ENCODE peak calls at places on chromosomes 3 and 15, in nine cellular contexts. One of them, this sample, is unnamed.

GRCh38 chr3:10387881-10388621 is 67.1 kb upstream of the SEC13 start:
- DNase-seq in Panc1: no peak
- DNase-seq in mucosa of descending colon: no peak
- DNase-seq in ascending aorta: no peak
- DNase-seq in IMR-90: peak; percentile 15
- DNase-seq in A673: no peak
- DNase-seq in right atrium auricular region: no peak
- DNase-seq in CD8-positive, alpha-beta T cell: no peak
- DNase-seq in heart right ventricle: no peak
- DNase-seq in this sample: no peak

GRCh38 chr3:150292891-150293290 is 115.2 kb upstream of the TSC22D2 start:
- DNase-seq in Panc1: no peak
- DNase-seq in mucosa of descending colon: no peak
- DNase-seq in ascending aorta: no peak
- DNase-seq in IMR-90: peak; percentile 92
- DNase-seq in A673: no peak
- DNase-seq in right atrium auricular region: no peak
- DNase-seq in CD8-positive, alpha-beta T cell: no peak
- DNase-seq in heart right ventricle: no peak
- DNase-seq in this sample: no peak

GRCh38 chr3:108008931-108009635 is 81.7 kb downstream of the CD47 start:
- DNase-seq in Panc1: no peak
- DNase-seq in mucosa of descending colon: no peak
- DNase-seq in ascending aorta: no peak
- DNase-seq in IMR-90: peak; percentile 92
- DNase-seq in A673: no peak
- DNase-seq in right atrium auricular region: no peak
- DNase-seq in CD8-positive, alpha-beta T cell: no peak
- DNase-seq in heart right ventricle: no peak
- DNase-seq in this sample: no peak

GRCh38 chr3:15300318-15301078 is 31.9 kb downstream of the SH3BP5 start:
- DNase-seq in Panc1: peak; percentile 17
- DNase-seq in mucosa of descending colon: no peak
- DNase-seq in ascending aorta: no peak
- DNase-seq in IMR-90: peak; percentile 74
- DNase-seq in A673: peak; percentile 36
- DNase-seq in right atrium auricular region: peak; percentile 80
- DNase-seq in CD8-positive, alpha-beta T cell: no peak
- DNase-seq in heart right ventricle: no peak
- DNase-seq in this sample: peak; percentile 13

GRCh38 chr3:133393204-133393603 is 6.7 kb upstream of the BFSP2 start:
- DNase-seq in Panc1: no peak
- DNase-seq in mucosa of descending colon: no peak
- DNase-seq in ascending aorta: no peak
- DNase-seq in IMR-90: no peak
- DNase-seq in A673: no peak
- DNase-seq in right atrium auricular region: no peak
- DNase-seq in CD8-positive, alpha-beta T cell: no peak
- DNase-seq in heart right ventricle: no peak
- DNase-seq in this sample: no peak

GRCh38 chr3:117302448-117302847 is 592.9 kb downstream of the TUSC7 start:
- DNase-seq in Panc1: no peak
- DNase-seq in mucosa of descending colon: no peak
- DNase-seq in ascending aorta: no peak
- DNase-seq in IMR-90: peak; percentile 4
- DNase-seq in A673: no peak
- DNase-seq in right atrium auricular region: no peak
- DNase-seq in CD8-positive, alpha-beta T cell: no peak
- DNase-seq in heart right ventricle: no peak
- DNase-seq in this sample: no peak

GRCh38 chr3:88408935-88409334 is 259.2 kb downstream of the C3orf38 start:
- DNase-seq in Panc1: no peak
- DNase-seq in mucosa of descending colon: no peak
- DNase-seq in ascending aorta: no peak
- DNase-seq in IMR-90: no peak
- DNase-seq in A673: peak; percentile 55
- DNase-seq in right atrium auricular region: no peak
- DNase-seq in CD8-positive, alpha-beta T cell: no peak
- DNase-seq in heart right ventricle: no peak
- DNase-seq in this sample: no peak

GRCh38 chr15:76439542-76439941 is 103.0 kb downstream of the ISL2 start:
- DNase-seq in Panc1: no peak
- DNase-seq in mucosa of descending colon: no peak
- DNase-seq in ascending aorta: no peak
- DNase-seq in IMR-90: no peak
- DNase-seq in A673: no peak
- DNase-seq in right atrium auricular region: no peak
- DNase-seq in CD8-positive, alpha-beta T cell: no peak
- DNase-seq in heart right ventricle: no peak
- DNase-seq in this sample: no peak

GRCh38 chr3:179732661-179733348 is 80.0 kb downstream of the USP13 start:
- DNase-seq in Panc1: no peak
- DNase-seq in mucosa of descending colon: no peak
- DNase-seq in ascending aorta: no peak
- DNase-seq in IMR-90: no peak
- DNase-seq in A673: no peak
- DNase-seq in right atrium auricular region: peak; percentile 68
- DNase-seq in CD8-positive, alpha-beta T cell: no peak
- DNase-seq in heart right ventricle: peak; percentile 67
- DNase-seq in this sample: no peak

GRCh38 chr3:144636833-144637232 is 665.2 kb downstream of the DIPK2A start:
- DNase-seq in Panc1: no peak
- DNase-seq in mucosa of descending colon: no peak
- DNase-seq in ascending aorta: no peak
- DNase-seq in IMR-90: no peak
- DNase-seq in A673: peak; percentile 29
- DNase-seq in right atrium auricular region: no peak
- DNase-seq in CD8-positive, alpha-beta T cell: no peak
- DNase-seq in heart right ventricle: no peak
- DNase-seq in this sample: peak; percentile 13

GRCh38 chr15:89451846-89452245 is 44.5 kb downstream of the RHCG start:
- DNase-seq in Panc1: no peak
- DNase-seq in mucosa of descending colon: no peak
- DNase-seq in ascending aorta: no peak
- DNase-seq in IMR-90: no peak
- DNase-seq in A673: no peak
- DNase-seq in right atrium auricular region: no peak
- DNase-seq in CD8-positive, alpha-beta T cell: no peak
- DNase-seq in heart right ventricle: no peak
- DNase-seq in this sample: no peak

GRCh38 chr3:59809750-59810444 is 760.1 kb upstream of the CFAP20DC start:
- DNase-seq in Panc1: no peak
- DNase-seq in mucosa of descending colon: no peak
- DNase-seq in ascending aorta: no peak
- DNase-seq in IMR-90: peak; percentile 57
- DNase-seq in A673: peak; percentile 19
- DNase-seq in right atrium auricular region: no peak
- DNase-seq in CD8-positive, alpha-beta T cell: no peak
- DNase-seq in heart right ventricle: no peak
- DNase-seq in this sample: peak; percentile 20

GRCh38 chr3:26350853-26351252 is 271.7 kb upstream of the LRRC3B start:
- DNase-seq in Panc1: no peak
- DNase-seq in mucosa of descending colon: no peak
- DNase-seq in ascending aorta: no peak
- DNase-seq in IMR-90: no peak
- DNase-seq in A673: no peak
- DNase-seq in right atrium auricular region: no peak
- DNase-seq in CD8-positive, alpha-beta T cell: no peak
- DNase-seq in heart right ventricle: no peak
- DNase-seq in this sample: no peak

GRCh38 chr15:38885001-38885400 is 320.4 kb upstream of the RASGRP1 start:
- DNase-seq in Panc1: no peak
- DNase-seq in mucosa of descending colon: no peak
- DNase-seq in ascending aorta: no peak
- DNase-seq in IMR-90: peak; percentile 48
- DNase-seq in A673: no peak
- DNase-seq in right atrium auricular region: no peak
- DNase-seq in CD8-positive, alpha-beta T cell: no peak
- DNase-seq in heart right ventricle: no peak
- DNase-seq in this sample: no peak

GRCh38 chr3:152870027-152870426 is 35.1 kb downstream of the P2RY1 start:
- DNase-seq in Panc1: no peak
- DNase-seq in mucosa of descending colon: no peak
- DNase-seq in ascending aorta: no peak
- DNase-seq in IMR-90: no peak
- DNase-seq in A673: no peak
- DNase-seq in right atrium auricular region: no peak
- DNase-seq in CD8-positive, alpha-beta T cell: no peak
- DNase-seq in heart right ventricle: no peak
- DNase-seq in this sample: no peak

GRCh38 chr15:87816811-87817210 is 439.7 kb downstream of the NTRK3 start:
- DNase-seq in Panc1: peak; percentile 2
- DNase-seq in mucosa of descending colon: no peak
- DNase-seq in ascending aorta: no peak
- DNase-seq in IMR-90: peak; percentile 99
- DNase-seq in A673: no peak
- DNase-seq in right atrium auricular region: no peak
- DNase-seq in CD8-positive, alpha-beta T cell: no peak
- DNase-seq in heart right ventricle: no peak
- DNase-seq in this sample: no peak

GRCh38 chr15:99165956-99166689 is 61.2 kb downstream of the SYNM start:
- DNase-seq in Panc1: no peak
- DNase-seq in mucosa of descending colon: no peak
- DNase-seq in ascending aorta: peak; percentile 38
- DNase-seq in IMR-90: no peak
- DNase-seq in A673: no peak
- DNase-seq in right atrium auricular region: no peak
- DNase-seq in CD8-positive, alpha-beta T cell: no peak
- DNase-seq in heart right ventricle: no peak
- DNase-seq in this sample: no peak

GRCh38 chr3:141302364-141303141 is 65.8 kb upstream of the ZBTB38 start:
- DNase-seq in Panc1: no peak
- DNase-seq in mucosa of descending colon: no peak
- DNase-seq in ascending aorta: no peak
- DNase-seq in IMR-90: peak; percentile 75
- DNase-seq in A673: no peak
- DNase-seq in right atrium auricular region: peak; percentile 64
- DNase-seq in CD8-positive, alpha-beta T cell: no peak
- DNase-seq in heart right ventricle: no peak
- DNase-seq in this sample: no peak

GRCh38 chr15:31503256-31503655 is 176.6 kb downstream of the KLF13 start:
- DNase-seq in Panc1: no peak
- DNase-seq in mucosa of descending colon: no peak
- DNase-seq in ascending aorta: no peak
- DNase-seq in IMR-90: no peak
- DNase-seq in A673: no peak
- DNase-seq in right atrium auricular region: peak; percentile 43
- DNase-seq in CD8-positive, alpha-beta T cell: no peak
- DNase-seq in heart right ventricle: no peak
- DNase-seq in this sample: no peak

GRCh38 chr3:82942041-82942440 is 1180.6 kb upstream of the GBE1 start:
- DNase-seq in Panc1: no peak
- DNase-seq in mucosa of descending colon: no peak
- DNase-seq in ascending aorta: no peak
- DNase-seq in IMR-90: no peak
- DNase-seq in A673: no peak
- DNase-seq in right atrium auricular region: no peak
- DNase-seq in CD8-positive, alpha-beta T cell: no peak
- DNase-seq in heart right ventricle: no peak
- DNase-seq in this sample: no peak

GRCh38 chr3:38003817-38004414 is 13.3 kb downstream of the VILL start:
- DNase-seq in Panc1: no peak
- DNase-seq in mucosa of descending colon: peak; percentile 76
- DNase-seq in ascending aorta: no peak
- DNase-seq in IMR-90: no peak
- DNase-seq in A673: no peak
- DNase-seq in right atrium auricular region: no peak
- DNase-seq in CD8-positive, alpha-beta T cell: no peak
- DNase-seq in heart right ventricle: no peak
- DNase-seq in this sample: no peak

GRCh38 chr3:20529911-20530310 is 343.9 kb upstream of the SGO1 start:
- DNase-seq in Panc1: no peak
- DNase-seq in mucosa of descending colon: no peak
- DNase-seq in ascending aorta: no peak
- DNase-seq in IMR-90: no peak
- DNase-seq in A673: no peak
- DNase-seq in right atrium auricular region: no peak
- DNase-seq in CD8-positive, alpha-beta T cell: no peak
- DNase-seq in heart right ventricle: no peak
- DNase-seq in this sample: no peak

GRCh38 chr3:49700453-49701128 is 11.2 kb downstream of the RNF123 start:
- DNase-seq in Panc1: no peak
- DNase-seq in mucosa of descending colon: no peak
- DNase-seq in ascending aorta: no peak
- DNase-seq in IMR-90: no peak
- DNase-seq in A673: no peak
- DNase-seq in right atrium auricular region: no peak
- DNase-seq in CD8-positive, alpha-beta T cell: no peak
- DNase-seq in heart right ventricle: no peak
- DNase-seq in this sample: no peak
- TF ChIP-seq CTCF in Panc1: no peak
- TF ChIP-seq CTCF in mucosa of descending colon: no peak
- TF ChIP-seq CTCF in ascending aorta: no peak
- TF ChIP-seq CTCF in IMR-90: no peak
- TF ChIP-seq CTCF in A673: no peak
- TF ChIP-seq CTCF in right atrium auricular region: no peak
- TF ChIP-seq CTCF in CD8-positive, alpha-beta T cell: no peak
- TF ChIP-seq CTCF in heart right ventricle: no peak
- TF ChIP-seq CTCF in this sample: peak; percentile 9

DNA sequence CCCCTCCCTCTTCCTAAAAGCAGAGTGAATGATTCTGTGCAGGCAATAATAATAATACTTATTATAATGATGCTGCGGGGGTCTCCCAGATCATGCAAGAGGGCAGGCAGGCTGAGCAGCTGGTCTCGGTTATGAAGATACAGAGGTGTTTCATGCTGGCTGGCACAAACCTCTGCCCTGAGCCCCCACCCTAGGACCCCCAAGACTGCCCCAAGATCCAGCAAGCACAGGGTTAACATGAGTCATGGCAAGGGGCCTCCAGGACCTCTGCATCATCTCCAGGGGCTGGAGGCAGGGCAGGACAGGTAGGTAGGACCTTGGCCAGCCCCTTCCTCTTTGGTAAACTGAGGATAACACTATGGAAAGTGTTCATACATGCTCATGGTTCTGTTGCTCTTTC is 2.7 kb downstream of the MGLL start:
- DNase-seq in Panc1: no peak
- DNase-seq in mucosa of descending colon: no peak
- DNase-seq in ascending aorta: no peak
- DNase-seq in IMR-90: no peak
- DNase-seq in A673: no peak
- DNase-seq in right atrium auricular region: no peak
- DNase-seq in CD8-positive, alpha-beta T cell: no peak
- DNase-seq in heart right ventricle: no peak
- DNase-seq in this sample: no peak
- H3K4me3 ChIP-seq in Panc1: no peak overlapping the region
- H3K4me3 ChIP-seq in mucosa of descending colon: no peak overlapping the region
- H3K4me3 ChIP-seq in ascending aorta: peak overlapping the region; percentile 29
- H3K4me3 ChIP-seq in IMR-90: no peak overlapping the region
- H3K4me3 ChIP-seq in A673: no peak overlapping the region
- H3K4me3 ChIP-seq in right atrium auricular region: peak overlapping the region; percentile 85
- H3K4me3 ChIP-seq in CD8-positive, alpha-beta T cell: no peak overlapping the region
- H3K4me3 ChIP-seq in heart right ventricle: peak overlapping the region; percentile 89
- H3K4me3 ChIP-seq in this sample: no peak overlapping the region

GRCh38 chr3:35633332-35634124 is 5.8 kb upstream of the ARPP21 start:
- DNase-seq in Panc1: no peak
- DNase-seq in mucosa of descending colon: no peak
- DNase-seq in ascending aorta: no peak
- DNase-seq in IMR-90: no peak
- DNase-seq in A673: no peak
- DNase-seq in right atrium auricular region: no peak
- DNase-seq in CD8-positive, alpha-beta T cell: no peak
- DNase-seq in heart right ventricle: no peak
- DNase-seq in this sample: no peak
- H3K4me1 ChIP-seq in Panc1: no peaks in the 10 kb centered on the region
- H3K4me1 ChIP-seq in mucosa of descending colon: no peaks in the 10 kb centered on the region
- H3K4me1 ChIP-seq in ascending aorta: no peaks in the 10 kb centered on the region
- H3K4me1 ChIP-seq in IMR-90: no peaks in the 10 kb centered on the region
- H3K4me1 ChIP-seq in A673: no peaks in the 10 kb centered on the region
- H3K4me1 ChIP-seq in right atrium auricular region: no peaks in the 10 kb centered on the region
- H3K4me1 ChIP-seq in CD8-positive, alpha-beta T cell: no peaks in the 10 kb centered on the region
- H3K4me1 ChIP-seq in heart right ventricle: no peaks in the 10 kb centered on the region
- H3K4me1 ChIP-seq in this sample: no peaks in the 10 kb centered on the region

GRCh38 chr3:43742935-43743334 is 52.2 kb downstream of the ABHD5 start:
- DNase-seq in Panc1: no peak
- DNase-seq in mucosa of descending colon: no peak
- DNase-seq in ascending aorta: no peak
- DNase-seq in IMR-90: peak; percentile 62
- DNase-seq in A673: no peak
- DNase-seq in right atrium auricular region: no peak
- DNase-seq in CD8-positive, alpha-beta T cell: no peak
- DNase-seq in heart right ventricle: no peak
- DNase-seq in this sample: no peak
- TF ChIP-seq CTCF in Panc1: no peak
- TF ChIP-seq CTCF in mucosa of descending colon: no peak
- TF ChIP-seq CTCF in ascending aorta: no peak
- TF ChIP-seq CTCF in IMR-90: peak; percentile 33
- TF ChIP-seq CTCF in A673: peak; percentile 21
- TF ChIP-seq CTCF in right atrium auricular region: peak; percentile 17
- TF ChIP-seq CTCF in CD8-positive, alpha-beta T cell: no peak
- TF ChIP-seq CTCF in heart right ventricle: no peak
- TF ChIP-seq CTCF in this sample: no peak

This sample was measured in BE2C.